ENCODE peak calls at places on chromosomes 12 and 14, in five cellular contexts. Y, O, H, K and Q are unnamed samples.

GRCh38 chr12:30218073-30218472 is 434.3 kb upstream of the TMTC1 start:
- DNase-seq in Y (no peak), O (no peak), H (no peak), K (no peak), Q (no peak)

GRCh38 chr12:40327506-40327905 is 102.7 kb downstream of the LRRK2 start:
- DNase-seq in Y (peak), O (no peak), H (no peak), K (no peak), Q (no peak)

GRCh38 chr12:68572650-68573049 is 38.0 kb upstream of the RAP1B start:
- DNase-seq in Y (no peak), O (no peak), H (no peak), K (peak), Q (no peak)

GRCh38 chr14:68937790-68938514 is 41.1 kb downstream of the ACTN1 start:
- DNase-seq in Y (no peak), O (no peak), H (no peak), K (no peak), Q (peak)

GRCh38 chr12:47828967-47829482 is 9.3 kb upstream of the HDAC7 start:
- DNase-seq in Y (peak), O (peak), H (peak), K (peak), Q (peak)

GRCh38 chr14:36241183-36241582 is 64.7 kb upstream of the PTCSC3 start:
- DNase-seq in Y (no peak), O (peak), H (no peak), K (no peak), Q (no peak)

GRCh38 chr12:111409403-111410228 is 3.9 kb downstream of the SH2B3 start:
- DNase-seq in Y (peak), O (peak), H (no peak), K (peak), Q (peak)

GRCh38 chr12:93019911-93020224 is 90.8 kb upstream of the EEA1 start:
- DNase-seq in Y (no peak), O (no peak), H (no peak), K (no peak), Q (no peak)

GRCh38 chr14:44652640-44653039 is 145.6 kb upstream of the FSCB start:
- DNase-seq in Y (no peak), O (no peak), H (no peak), K (no peak), Q (no peak)